ENCODE peak calls at places on chromosomes 6 and 20, in five cellular contexts. D, V, U, K and M are unnamed samples.
A peak's percentile ranks its signal among the peaks of the same experiment; 100 is the strongest.

GRCh38 chr6:158715330-158716311 is 65.8 kb downstream of the SYTL3 start:
- DNase-seq in V (no peak), U (no peak), K (no peak), D (peak; percentile 83), M (peak; percentile 49)

GRCh38 chr20:61513124-61514017 is 261.3 kb downstream of the CDH4 start:
- DNase-seq in D (no peak), K (no peak), V (no peak), U (no peak), M (no peak)

GRCh38 chr20:35578469-35578868 is 36.6 kb downstream of the ERGIC3 start:
- DNase-seq in K (no peak), U (no peak), V (no peak), D (no peak), M (no peak)

GRCh38 chr6:6843777-6844176 is 255.3 kb downstream of the LY86 start:
- DNase-seq in V (no peak), K (no peak), D (no peak), U (no peak), M (no peak)

GRCh38 chr6:34338811-34339210 is 53.7 kb downstream of the NUDT3 start:
- DNase-seq in V (no peak), K (no peak), D (no peak), U (no peak), M (no peak)

GRCh38 chr6:152399409-152399808 is 237.8 kb downstream of the SYNE1 start:
- DNase-seq in K (no peak), U (no peak), V (no peak), D (no peak), M (no peak)

GRCh38 chr6:13635948-13636658 is 21.0 kb downstream of the NOL7 start:
- DNase-seq in V (no peak), D (no peak), U (no peak), K (no peak), M (no peak)

GRCh38 chr6:5513393-5513792 is 252.1 kb downstream of the FARS2 start:
- DNase-seq in D (no peak), U (no peak), V (no peak), K (no peak), M (no peak)

GRCh38 chr20:49890651-49891361 is 24.5 kb downstream of the SPATA2 start:
- DNase-seq in K (peak; percentile 56), U (no peak), V (no peak), D (no peak), M (no peak)

GRCh38 chr20:50214226-50215024 is 23.8 kb downstream of the CEBPB start:
- DNase-seq in K (no peak), U (no peak), D (no peak), V (no peak), M (no peak)

GRCh38 chr20:50645253-50646068 is 45.9 kb downstream of the RIPOR3 start:
- DNase-seq in D (no peak), V (no peak), U (peak; percentile 28), K (peak; percentile 90), M (no peak)

GRCh38 chr6:121351911-121352310 is 17.6 kb upstream of the TBC1D32 start:
- DNase-seq in K (no peak), U (no peak), V (no peak), D (no peak), M (no peak)

GRCh38 chr6:133741375-133741861 is 147.5 kb upstream of the TCF21 start:
- DNase-seq in K (no peak), D (no peak), U (peak; percentile 41), V (no peak), M (peak; percentile 36)

GRCh38 chr20:31712112-31712553 is 10.5 kb downstream of the BCL2L1 start:
- DNase-seq in V (no peak), K (peak; percentile 74), U (no peak), D (no peak), M (peak; percentile 63)

GRCh38 chr6:47161176-47161687 is 119.1 kb upstream of the ADGRF1 start:
- DNase-seq in V (no peak), K (no peak), U (no peak), D (no peak), M (peak; percentile 56)

GRCh38 chr20:5364997-5365597 is 48.3 kb upstream of the PROKR2 start:
- DNase-seq in V (no peak), U (no peak), D (no peak), K (no peak), M (no peak)

GRCh38 chr6:157107915-157108651 is 215.2 kb downstream of the TMEM242 start:
- DNase-seq in V (no peak), K (no peak), D (no peak), U (peak; percentile 62), M (no peak)

GRCh38 chr6:6911391-6911790 is 196.4 kb upstream of the RREB1 start:
- DNase-seq in K (no peak), D (no peak), U (no peak), V (no peak), M (no peak)

GRCh38 chr20:46575794-46576495 is 25.5 kb upstream of the OCSTAMP start:
- DNase-seq in U (no peak), K (no peak), D (no peak), V (no peak), M (no peak)

GRCh38 chr6:139442188-139442625 is 67.8 kb upstream of the CITED2 start:
- DNase-seq in K (no peak), V (no peak), U (no peak), D (no peak), M (no peak)

GRCh38 chr20:10171864-10172751 is 46.5 kb upstream of the SNAP25 start:
- DNase-seq in U (peak; percentile 10), V (peak; percentile 7), K (peak; percentile 33), D (no peak), M (peak; percentile 73)

GRCh38 chr20:32564921-32565734 is 20.0 kb downstream of the NOL4L start:
- DNase-seq in V (no peak), D (no peak), U (no peak), K (peak; percentile 62), M (peak; percentile 78)

GRCh38 chr20:37693203-37693602 is 627 bp upstream of the CTNNBL1 start:
- DNase-seq in D (no peak), U (no peak), K (no peak), V (no peak), M (no peak)

GRCh38 chr6:24524801-24525200 is 30.0 kb downstream of the ALDH5A1 start:
- DNase-seq in D (peak; percentile 76), V (no peak), U (peak; percentile 42), K (no peak), M (peak; percentile 42)

GRCh38 chr6:1312444-1313363 is 806 bp downstream of the FOXQ1 start:
- DNase-seq in K (no peak), V (no peak), U (peak; percentile 39), D (no peak), M (no peak)

GRCh38 chr6:118899948-118900347 is 6.0 kb downstream of the ASF1A start:
- DNase-seq in K (no peak), D (no peak), U (no peak), V (no peak), M (no peak)

GRCh38 chr6:16437095-16437494 is 198.7 kb downstream of the GMPR start:
- DNase-seq in V (no peak), K (no peak), U (no peak), D (no peak), M (no peak)

GRCh38 chr6:114740547-114740946 is 397.7 kb upstream of the HS3ST5 start:
- DNase-seq in K (peak; percentile 24), U (no peak), D (no peak), V (no peak), M (no peak)